ENCODE peak calls at places on chromosomes 2 and 18, in eight cellular contexts. V is mesothelial cell of epicardium, O is MCF 10A, E is GM06990, P is Panc1, J is lung, L is brain microvascular endothelial cell, B is ovary. S is an unnamed sample.

GRCh38 chr2:119255760-119256573 is 32.3 kb downstream of the STEAP3 start:
- DNase-seq in E (no peak), V (no peak), L (peak), O (peak), B (no peak), P (peak), J (no peak), S (no peak)

GRCh38 chr2:80328033-80328635 is 23.6 kb upstream of the LRRTM1 start:
- DNase-seq in J (no peak), V (no peak), B (no peak), O (no peak), P (no peak), L (no peak), E (no peak), S (no peak)

GRCh38 chr2:215590353-215590752 is 154.5 kb upstream of the FN1 start:
- DNase-seq in O (no peak), P (no peak), V (no peak), J (no peak), B (no peak), E (no peak), L (no peak), S (no peak)

GRCh38 chr2:43131051-43131889 is 95.1 kb downstream of the ZFP36L2 start:
- DNase-seq in V (no peak), P (peak), E (peak), L (peak), B (no peak), O (peak), J (peak), S (peak)

GRCh38 chr2:176136375-176137248 is 7.1 kb downstream of the HOXD8 start:
- DNase-seq in J (no peak), O (no peak), V (no peak), E (no peak), B (peak), P (no peak), L (no peak), S (no peak)

GRCh38 chr2:196130039-196130825 is 41.1 kb downstream of the STK17B start:
- DNase-seq in L (no peak), E (peak), B (no peak), V (no peak), P (no peak), O (peak), J (no peak), S (no peak)

GRCh38 chr2:238938460-238939055 is 90.7 kb downstream of the TWIST2 start:
- DNase-seq in V (no peak), L (no peak), P (no peak), J (peak), E (no peak), O (peak), B (peak), S (no peak)

GRCh38 chr18:741931-742512 is 29.6 kb upstream of the ENOSF1 start:
- DNase-seq in J (no peak), O (peak), B (no peak), P (peak), V (no peak), E (peak), L (peak), S (peak)

GRCh38 chr2:215930505-215931233 is 82.7 kb downstream of the MREG start:
- DNase-seq in B (no peak), P (no peak), J (no peak), V (no peak), L (no peak), E (no peak), O (peak), S (no peak)

GRCh38 chr2:109135572-109136185 is 6.7 kb downstream of the SH3RF3 start:
- DNase-seq in O (no peak), B (no peak), P (no peak), E (no peak), V (no peak), L (no peak), J (no peak), S (no peak)

GRCh38 chr2:159114835-159115234 is 146.4 kb downstream of the TANC1 start:
- DNase-seq in L (no peak), V (no peak), B (no peak), E (no peak), P (no peak), O (no peak), J (no peak), S (no peak)

GRCh38 chr2:23386422-23387220 is 1.6 kb downstream of the KLHL29 start:
- DNase-seq in J (no peak), B (peak), L (no peak), O (no peak), E (peak), V (no peak), P (no peak), S (peak)

GRCh38 chr2:69099541-69099940 is 86.6 kb downstream of the ANTXR1 start:
- DNase-seq in L (peak), J (no peak), V (no peak), O (no peak), P (no peak), E (no peak), B (no peak), S (no peak)

GRCh38 chr18:75208055-75208835 is 694 bp downstream of the PTGR3 start:
- DNase-seq in B (peak), L (peak), E (peak), P (no peak), J (peak), O (peak), V (no peak), S (peak)

GRCh38 chr2:54838585-54839035 is 115.1 kb downstream of the EML6 start:
- DNase-seq in V (peak), L (peak), P (peak), E (peak), O (peak), J (peak), B (peak), S (peak)

GRCh38 chr2:129611456-129611855 is 368.0 kb upstream of the RAB6C start:
- DNase-seq in P (no peak), J (no peak), E (no peak), O (no peak), L (no peak), V (no peak), B (no peak), S (no peak)

GRCh38 chr2:20512061-20512605 is 65.3 kb downstream of the RHOB start:
- DNase-seq in E (no peak), J (no peak), V (no peak), O (no peak), L (no peak), B (no peak), P (no peak), S (no peak)

GRCh38 chr2:234952270-234953115 is 676 bp downstream of the SH3BP4 start:
- DNase-seq in E (no peak), B (peak), J (no peak), V (no peak), O (peak), P (no peak), L (no peak), S (no peak)

DNA sequence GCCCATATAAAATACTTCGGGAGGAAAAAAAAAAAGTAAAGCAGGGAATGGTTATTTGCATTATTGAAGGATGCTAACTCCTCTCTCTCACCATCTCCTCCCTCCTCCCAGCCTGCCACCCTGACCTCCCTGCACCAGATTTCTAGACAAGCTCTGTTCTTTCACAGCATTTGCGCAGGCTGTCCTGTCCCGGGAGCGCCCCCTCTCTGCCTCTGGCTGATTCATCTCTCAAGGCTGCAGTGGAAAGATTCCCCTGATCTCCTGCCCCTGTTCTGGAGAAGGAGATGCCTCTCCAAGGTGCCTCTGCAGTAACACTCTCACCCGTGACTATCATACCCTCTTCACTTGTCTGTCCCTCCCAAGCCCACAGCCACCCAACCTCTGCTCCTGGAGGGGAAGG is 38.5 kb downstream of the COL4A4 start:
- DNase-seq in O (no peak), B (no peak), P (no peak), E (no peak), V (no peak), J (no peak), L (no peak), S (no peak)
- TF ChIP-seq CTCF in O (no peak), B (no peak), P (peak), E (no peak), V (no peak), J (no peak), L (peak), S (no peak)

DNA sequence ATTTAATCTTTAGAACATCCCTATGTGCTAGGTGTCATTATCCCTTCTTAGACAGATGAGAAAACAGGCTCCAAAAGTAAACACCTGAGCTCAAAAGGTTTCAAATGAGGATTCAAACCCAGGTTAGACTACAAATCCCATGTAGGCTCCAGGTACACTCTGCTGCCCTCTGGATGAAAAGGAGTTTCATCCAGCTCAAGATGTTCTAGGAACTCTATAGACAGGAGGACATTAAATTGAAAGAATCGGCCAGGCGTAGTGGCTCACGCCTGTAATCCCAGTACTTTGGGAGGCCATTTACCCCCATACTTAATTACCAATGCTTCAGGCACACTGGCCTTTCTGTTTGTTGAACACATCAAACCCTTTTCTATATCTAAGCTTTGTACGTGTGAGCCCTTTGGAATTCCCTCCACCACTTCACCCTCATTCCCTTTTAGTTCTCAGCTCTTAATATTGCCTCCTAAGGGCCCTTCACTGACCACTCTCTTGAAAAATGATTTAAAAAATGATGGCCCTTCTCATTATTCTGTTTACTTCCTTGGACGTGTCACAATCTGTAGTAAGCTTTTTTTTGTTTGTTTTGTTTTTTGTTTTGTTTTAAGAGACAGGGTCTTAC is 10.7 kb downstream of the SLC25A12 start:
- DNase-seq in B (no peak), L (no peak), O (no peak), J (no peak), V (no peak), P (no peak), E (no peak), S (no peak)
- TF ChIP-seq CTCF in B (no peak), L (no peak), O (no peak), J (no peak), V (no peak), P (peak), E (no peak), S (no peak)

GRCh38 chr18:55577812-55578539 is 10.0 kb downstream of the TCF4 start:
- DNase-seq in P (no peak), E (no peak), L (no peak), O (peak), J (no peak), V (no peak), B (no peak), S (no peak)
- TF ChIP-seq CTCF in P (peak), E (peak), L (peak), O (peak), J (no peak), V (no peak), B (no peak), S (no peak)

GRCh38 chr2:25710750-25711149 is 37.4 kb upstream of the DTNB start:
- DNase-seq in P (no peak), J (no peak), L (no peak), V (no peak), E (no peak), O (no peak), B (no peak), S (no peak)

GRCh38 chr2:25709349-25709748 is 36.0 kb upstream of the DTNB start:
- DNase-seq in V (no peak), J (no peak), B (no peak), E (no peak), P (no peak), O (no peak), L (no peak), S (no peak)

GRCh38 chr2:25712455-25712854 is 39.1 kb upstream of the DTNB start:
- DNase-seq in P (no peak), E (no peak), V (no peak), B (no peak), L (no peak), O (no peak), J (no peak), S (no peak)

GRCh38 chr2:25711641-25712369 is 38.4 kb upstream of the DTNB start:
- DNase-seq in V (no peak), J (no peak), O (no peak), L (no peak), B (no peak), P (no peak), E (no peak), S (no peak)

DNA sequence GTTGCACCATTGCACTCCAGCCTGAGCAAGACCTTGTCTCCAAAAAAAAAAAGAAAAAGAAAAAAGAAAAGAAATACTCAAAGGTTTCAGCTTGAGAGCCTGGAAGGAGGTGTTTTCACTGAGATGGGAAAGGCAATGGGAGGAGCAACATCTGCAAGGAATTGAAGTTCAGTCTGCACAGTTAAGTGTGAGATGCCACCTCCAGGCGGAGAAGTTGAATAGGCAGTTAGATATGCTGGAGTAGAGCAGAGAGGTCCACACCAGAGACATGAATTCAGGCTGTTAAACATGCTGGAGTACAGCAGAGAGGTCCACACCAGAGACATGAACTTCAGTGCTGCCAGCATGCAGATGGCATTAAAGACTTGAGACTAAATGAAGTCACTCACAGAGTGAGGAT is 41.4 kb upstream of the DTNB start:
- DNase-seq in O (peak), B (no peak), V (no peak), J (no peak), P (no peak), L (no peak), E (no peak), S (no peak)
- TF ChIP-seq CTCF in O (no peak), B (no peak), V (no peak), J (no peak), P (no peak), L (peak), E (no peak), S (no peak)

GRCh38 chr2:98446850-98447249 is 2.2 kb downstream of the INPP4A start:
- DNase-seq in E (no peak), L (no peak), V (no peak), P (no peak), O (no peak), J (no peak), B (no peak), S (no peak)

GRCh38 chr2:98445708-98446577 is 1.3 kb downstream of the INPP4A start:
- DNase-seq in E (no peak), L (no peak), J (no peak), O (no peak), B (no peak), V (no peak), P (no peak), S (no peak)

GRCh38 chr2:98442488-98442887 is 2.2 kb upstream of the INPP4A start:
- DNase-seq in B (no peak), V (no peak), L (no peak), E (no peak), P (no peak), J (no peak), O (no peak), S (no peak)

GRCh38 chr2:98445167-98445522 is 487 bp downstream of the INPP4A start:
- DNase-seq in O (peak), E (no peak), P (no peak), B (no peak), L (no peak), J (no peak), V (no peak), S (peak)

GRCh38 chr2:98444436-98445166 is at the start of gene INPP4A:
- DNase-seq in V (peak), L (no peak), P (no peak), B (peak), J (peak), E (peak), O (peak), S (peak)
- TF ChIP-seq CTCF in V (no peak), L (no peak), P (no peak), B (no peak), J (no peak), E (no peak), O (no peak), S (peak)

DNA sequence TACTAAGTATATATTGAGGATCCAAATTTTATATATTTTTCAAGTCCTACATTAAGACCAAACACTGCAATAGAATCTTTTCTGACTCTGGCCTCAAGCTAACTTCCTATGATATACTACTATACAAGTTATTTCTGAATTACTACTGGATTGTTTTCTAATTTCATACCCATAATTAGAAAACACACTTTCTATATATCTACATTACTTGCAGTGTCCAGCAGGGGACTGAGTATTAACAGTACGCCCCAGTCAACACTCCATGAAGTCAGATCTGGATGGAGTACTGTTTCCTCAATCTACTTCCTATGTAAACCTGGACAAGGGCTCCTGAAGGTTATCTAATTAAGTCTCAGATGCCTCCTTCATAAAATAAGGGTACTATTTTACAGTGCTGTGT is 26.5 kb downstream of the RMP24 start:
- DNase-seq in E (no peak), L (no peak), O (peak), J (no peak), B (no peak), V (no peak), P (no peak), S (no peak)
- TF ChIP-seq CTCF in E (peak), L (peak), O (peak), J (no peak), B (no peak), V (peak), P (peak), S (no peak)

DNA sequence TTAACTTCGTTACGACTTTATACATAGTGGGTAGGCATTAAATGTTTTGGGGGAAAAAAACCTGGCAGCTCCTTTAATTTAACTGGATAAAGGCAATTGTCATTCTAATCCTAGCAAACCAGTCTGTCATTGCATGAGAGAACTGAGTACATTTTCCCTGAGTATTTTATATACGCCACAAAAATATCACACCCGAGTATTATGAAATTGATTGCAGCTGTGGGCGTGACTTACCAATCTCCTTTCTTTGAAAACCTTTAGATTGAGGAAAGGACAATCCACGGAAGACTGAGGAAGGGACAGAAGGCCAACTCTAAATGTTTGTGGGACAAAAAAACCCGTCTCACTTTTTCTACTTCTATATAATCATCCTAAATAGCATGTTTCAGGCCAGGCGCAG is 9.0 kb downstream of the TM4SF20 start:
- DNase-seq in B (no peak), J (no peak), P (no peak), L (no peak), V (no peak), O (no peak), E (no peak), S (no peak)
- TF ChIP-seq CTCF in B (no peak), J (no peak), P (no peak), L (no peak), V (no peak), O (no peak), E (no peak), S (no peak)

GRCh38 chr2:191728710-191729597 is 51.0 kb downstream of the NABP1 start:
- DNase-seq in E (no peak), J (no peak), L (no peak), O (peak), B (no peak), V (no peak), P (no peak), S (no peak)
- TF ChIP-seq CTCF in E (peak), J (no peak), L (peak), O (no peak), B (no peak), V (no peak), P (no peak), S (no peak)

DNA sequence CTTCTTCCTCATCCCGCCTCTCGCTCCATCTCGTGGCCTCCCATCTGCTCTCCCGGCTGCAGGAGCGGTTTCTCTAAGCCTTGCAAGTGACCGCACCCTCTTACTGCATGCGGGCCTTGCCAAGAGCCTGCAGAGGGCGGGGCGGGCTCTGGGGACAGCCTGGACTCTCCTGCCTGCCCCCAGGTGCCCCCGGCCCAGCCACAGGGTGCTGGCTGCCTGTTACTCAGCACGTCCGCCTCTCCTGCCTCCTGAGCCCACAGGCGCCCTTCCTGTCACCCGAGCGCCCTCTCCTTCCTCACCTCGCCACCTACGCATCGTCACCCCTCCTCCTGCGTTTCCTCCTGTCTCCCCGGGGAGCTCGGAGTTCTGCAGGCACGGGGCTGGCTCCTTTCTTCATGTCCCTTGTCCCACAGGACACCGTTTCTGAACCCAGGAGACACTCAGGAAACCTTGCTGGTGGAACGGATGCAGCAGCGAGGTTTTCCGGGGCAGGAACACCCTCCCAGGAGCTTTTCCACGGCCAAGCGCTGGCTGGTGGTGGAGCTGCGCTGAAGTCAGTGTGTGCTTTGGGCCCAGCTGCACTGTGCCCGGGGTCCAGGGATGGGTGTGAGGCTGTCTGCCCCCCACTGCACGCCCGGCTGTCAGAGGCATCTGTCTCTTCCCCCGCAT is 28.5 kb downstream of the HPCAL1 start:
- DNase-seq in P (no peak), E (peak), O (peak), L (no peak), B (no peak), J (peak), V (no peak), S (peak)
- TF ChIP-seq CTCF in P (no peak), E (no peak), O (no peak), L (no peak), B (no peak), J (no peak), V (no peak), S (no peak)

GRCh38 chr18:8450013-8450412 is 159.2 kb upstream of the RAB12 start:
- DNase-seq in J (no peak), L (no peak), O (peak), P (no peak), B (no peak), E (no peak), V (no peak), S (no peak)
- TF ChIP-seq CTCF in J (no peak), L (peak), O (peak), P (peak), B (no peak), E (peak), V (peak), S (no peak)